ENCODE peak calls at places on chromosomes 5 and 9, in six cellular contexts. D is M059J, Z is MV-4-11, O is fibroblast of gingiva, S is HS-27A, T is left ventricle myocardium superior. L is an unnamed sample.

GRCh38 chr9:35553670-35554543 is 51.2 kb upstream of the TESK1 start:
- DNase-seq in O (peak), T (peak), Z (peak), S (peak), D (peak), L (peak)

GRCh38 chr9:127132375-127132774 is 9.9 kb upstream of the ANGPTL2 start:
- DNase-seq in Z (no peak), O (no peak), D (no peak), S (no peak), T (no peak), L (no peak)

GRCh38 chr5:123709422-123709821 is 197.4 kb downstream of the CSNK1G3 start:
- DNase-seq in O (peak), Z (no peak), D (no peak), T (no peak), S (no peak), L (no peak)

GRCh38 chr5:139014726-139015125 is 139.6 kb upstream of the LRRTM2 start:
- DNase-seq in Z (no peak), O (peak), S (peak), T (no peak), D (peak), L (no peak)

GRCh38 chr5:107402881-107403280 is 267.9 kb downstream of the EFNA5 start:
- DNase-seq in O (peak), D (no peak), T (no peak), Z (no peak), S (no peak), L (no peak)

GRCh38 chr9:135414293-135414692 is 65.3 kb upstream of the PPP1R26 start:
- DNase-seq in O (no peak), Z (no peak), T (no peak), S (no peak), D (no peak), L (no peak)

GRCh38 chr5:93189707-93190120 is 391.3 kb downstream of the NR2F1-AS1 start:
- DNase-seq in T (no peak), O (peak), S (peak), Z (no peak), D (peak), L (no peak)

GRCh38 chr9:87494970-87495471 is 2.6 kb upstream of the DAPK1 start:
- DNase-seq in S (no peak), O (peak), Z (peak), D (peak), T (no peak), L (no peak)

GRCh38 chr5:40413747-40414146 is 266.0 kb upstream of the PTGER4 start:
- DNase-seq in Z (peak), T (no peak), S (no peak), D (no peak), O (peak), L (no peak)

GRCh38 chr5:1231354-1231905 is 6.2 kb downstream of the SLC6A18 start:
- DNase-seq in D (no peak), Z (no peak), O (no peak), T (no peak), S (no peak), L (no peak)

GRCh38 chr5:169803077-169803981 is 166.3 kb downstream of the DOCK2 start:
- DNase-seq in O (peak), T (peak), S (no peak), Z (peak), D (peak), L (peak)

GRCh38 chr5:107554776-107555424 is 115.8 kb downstream of the EFNA5 start:
- DNase-seq in T (peak), S (no peak), D (no peak), O (no peak), Z (no peak), L (no peak)

GRCh38 chr5:11903614-11904269 is 504 bp downstream of the CTNND2 start:
- DNase-seq in S (no peak), D (peak), O (no peak), Z (no peak), T (peak), L (peak)

GRCh38 chr5:57111993-57112392 is 61.9 kb upstream of the GPBP1 start:
- DNase-seq in T (no peak), D (no peak), S (no peak), Z (no peak), O (no peak), L (no peak)

GRCh38 chr5:42277293-42277692 is 145.9 kb upstream of the GHR start:
- DNase-seq in D (no peak), T (no peak), O (no peak), S (no peak), Z (no peak), L (no peak)

GRCh38 chr5:170269579-170269978 is 28.0 kb downstream of the LCP2 start:
- DNase-seq in T (no peak), Z (peak), S (no peak), D (peak), O (no peak), L (no peak)

GRCh38 chr5:16975950-16976624 is 40.0 kb upstream of the MYO10 start:
- DNase-seq in O (no peak), Z (peak), S (no peak), T (no peak), D (peak), L (no peak)

GRCh38 chr9:99925542-99925941 is 19.1 kb downstream of the STX17 start:
- DNase-seq in S (no peak), T (no peak), D (peak), O (no peak), Z (no peak), L (no peak)

GRCh38 chr5:9173281-9174048 is 372.4 kb downstream of the SEMA5A start:
- DNase-seq in O (peak), S (no peak), T (no peak), D (peak), Z (no peak), L (no peak)

GRCh38 chr5:123014689-123015088 is 21.8 kb downstream of the PPIC start:
- DNase-seq in T (no peak), O (no peak), S (no peak), D (no peak), Z (no peak), L (no peak)

GRCh38 chr5:67160985-67161384 is 35.6 kb downstream of the CD180 start:
- DNase-seq in O (peak), Z (no peak), T (no peak), D (peak), S (peak), L (no peak)

GRCh38 chr5:33850100-33850594 is 41.6 kb downstream of the ADAMTS12 start:
- DNase-seq in O (peak), D (peak), S (no peak), Z (peak), T (no peak), L (no peak)

GRCh38 chr5:1750469-1750868 is 49.2 kb downstream of the MRPL36 start:
- DNase-seq in D (no peak), S (no peak), Z (no peak), O (no peak), T (no peak), L (no peak)

GRCh38 chr5:79464695-79465332 is 49.1 kb downstream of the HOMER1 start:
- DNase-seq in O (peak), Z (peak), S (no peak), T (no peak), D (peak), L (no peak)

GRCh38 chr5:81194633-81195333 is 38.3 kb upstream of the CKMT2 start:
- DNase-seq in S (peak), D (peak), Z (peak), T (peak), O (peak), L (peak)

GRCh38 chr9:114604974-114605373 is 6.1 kb upstream of the TMEM268 start:
- DNase-seq in Z (no peak), T (no peak), O (no peak), S (no peak), D (no peak), L (no peak)

GRCh38 chr5:151139015-151139414 is 18.6 kb downstream of the ANXA6 start:
- DNase-seq in D (no peak), T (no peak), Z (no peak), O (no peak), S (no peak), L (no peak)

GRCh38 chr5:60595183-60595582 is 104.8 kb downstream of the DEPDC1B start:
- DNase-seq in Z (no peak), D (no peak), S (no peak), O (no peak), T (no peak), L (no peak)

GRCh38 chr5:130923543-130924159 is 241.4 kb downstream of the HINT1 start:
- DNase-seq in O (no peak), D (no peak), T (no peak), Z (no peak), S (no peak), L (no peak)

GRCh38 chr5:76325876-76326491 is 77.1 kb upstream of the IQGAP2 start:
- DNase-seq in D (no peak), O (no peak), Z (no peak), S (no peak), T (no peak), L (no peak)